ENCODE peak calls at places on chromosomes 12 and 14, in six cellular contexts. A is neuronal stem cell, M is H1, Z is IMR-90, E is trophoblast cell, G is mesenchymal stem cell. K is an unnamed sample.

GRCh38 chr12:82698959-82699358 is 12.3 kb downstream of the TMTC2 start:
- DNase-seq in G (no peak), A (no peak), E (no peak), Z (no peak), M (no peak), K (no peak)

GRCh38 chr14:35398095-35398584 is 6.4 kb downstream of the NFKBIA start:
- DNase-seq in A (no peak), Z (no peak), E (peak; percentile 54), M (no peak), G (peak; percentile 54), K (peak; percentile 49)

GRCh38 chr12:90020006-90020405 is 311.4 kb upstream of the ATP2B1 start:
- DNase-seq in E (no peak), Z (peak; percentile 18), G (no peak), M (no peak), A (no peak), K (no peak)

GRCh38 chr14:37566811-37567371 is 28.2 kb downstream of the FOXA1 start:
- DNase-seq in A (no peak), E (no peak), Z (no peak), G (no peak), M (no peak), K (peak; percentile 48)

GRCh38 chr14:70177092-70177491 is 11.7 kb downstream of the SLC8A3 start:
- DNase-seq in Z (no peak), E (no peak), M (no peak), A (no peak), G (no peak), K (no peak)

GRCh38 chr12:121388421-121388981 is 11.4 kb upstream of the RNF34 start:
- DNase-seq in Z (peak; percentile 94), G (peak; percentile 85), A (no peak), E (peak; percentile 64), M (no peak), K (peak; percentile 20)

GRCh38 chr12:6961278-6961694 is 9.2 kb downstream of the PHB2 start:
- DNase-seq in G (peak; percentile 50), A (no peak), M (no peak), Z (no peak), E (peak; percentile 69), K (no peak)

GRCh38 chr14:64671591-64671990 is 32.6 kb upstream of the PLEKHG3 start:
- DNase-seq in Z (peak; percentile 77), G (peak; percentile 76), M (no peak), E (peak; percentile 80), A (peak; percentile 43), K (peak; percentile 77)

GRCh38 chr12:52847335-52848102 is 1.3 kb downstream of the KRT78 start:
- DNase-seq in A (no peak), E (peak; percentile 25), M (no peak), Z (no peak), G (no peak), K (no peak)

GRCh38 chr14:81323094-81323493 is 77.0 kb downstream of the STON2 start:
- DNase-seq in M (no peak), A (no peak), E (no peak), Z (no peak), G (no peak), K (no peak)

GRCh38 chr14:81319314-81319713 is 80.8 kb downstream of the STON2 start:
- DNase-seq in M (no peak), E (no peak), G (no peak), Z (no peak), A (no peak), K (no peak)

GRCh38 chr14:81323621-81324400 is 76.3 kb downstream of the STON2 start:
- DNase-seq in G (no peak), A (no peak), Z (no peak), E (peak; percentile 29), M (peak; percentile 29), K (peak; percentile 94)

GRCh38 chr14:81315344-81315743 is 84.8 kb downstream of the STON2 start:
- DNase-seq in Z (no peak), M (peak; percentile 31), A (peak; percentile 57), E (no peak), G (no peak), K (peak; percentile 97)

DNA sequence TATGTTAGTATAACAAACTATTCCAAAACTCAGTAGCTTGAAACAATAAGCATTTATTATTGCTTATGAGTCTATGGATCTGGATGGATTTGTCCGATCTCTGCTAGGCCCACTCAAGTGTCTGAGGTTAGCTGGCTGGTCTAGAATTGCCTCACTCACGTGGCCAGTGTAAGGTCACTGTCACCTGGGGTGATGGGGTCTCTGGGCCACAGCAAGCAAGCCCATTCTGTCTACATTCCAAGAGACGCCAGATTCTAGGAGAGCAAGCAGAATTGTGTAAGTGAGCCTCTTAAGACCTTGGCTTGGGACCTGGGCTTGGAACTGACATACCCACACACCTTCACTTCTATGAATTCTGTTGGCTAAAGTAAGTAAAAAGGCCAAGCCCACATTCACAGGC is 80.2 kb downstream of the STON2 start:
- DNase-seq in G (no peak), Z (no peak), M (no peak), E (no peak), A (no peak), K (no peak)
- H3K4me3 ChIP-seq in G (no peak overlapping the region), Z (no peak overlapping the region), M (no peak overlapping the region), E (no peak overlapping the region), A (no peak overlapping the region), K (no peak overlapping the region)

GRCh38 chr14:75452900-75453816 is 25.3 kb downstream of the JDP2 start:
- DNase-seq in G (peak; percentile 93), E (peak; percentile 91), M (peak; percentile 92), A (peak; percentile 89), Z (peak; percentile 89), K (peak; percentile 99)
- H4K8ac ChIP-seq in G (peak overlapping the region; percentile 82), E (peak overlapping the region; percentile 59), M (peak overlapping the region; percentile 94), A (no peak overlapping the region), Z (peak overlapping the region; percentile 87), K (no peak overlapping the region)

GRCh38 chr12:131831635-131832041 is 3.4 kb downstream of the MMP17 start:
- DNase-seq in Z (peak; percentile 53), M (no peak), E (no peak), A (no peak), G (no peak), K (no peak)

GRCh38 chr12:131829795-131830334 is 1.7 kb downstream of the MMP17 start:
- DNase-seq in G (no peak), A (no peak), M (no peak), E (no peak), Z (no peak), K (peak; percentile 31)

GRCh38 chr12:131829351-131829794 is 1.2 kb downstream of the MMP17 start:
- DNase-seq in E (no peak), G (peak; percentile 31), M (no peak), A (no peak), Z (no peak), K (no peak)

GRCh38 chr12:131831021-131831571 is 2.9 kb downstream of the MMP17 start:
- DNase-seq in Z (no peak), G (peak; percentile 37), M (no peak), E (no peak), A (no peak), K (no peak)

DNA sequence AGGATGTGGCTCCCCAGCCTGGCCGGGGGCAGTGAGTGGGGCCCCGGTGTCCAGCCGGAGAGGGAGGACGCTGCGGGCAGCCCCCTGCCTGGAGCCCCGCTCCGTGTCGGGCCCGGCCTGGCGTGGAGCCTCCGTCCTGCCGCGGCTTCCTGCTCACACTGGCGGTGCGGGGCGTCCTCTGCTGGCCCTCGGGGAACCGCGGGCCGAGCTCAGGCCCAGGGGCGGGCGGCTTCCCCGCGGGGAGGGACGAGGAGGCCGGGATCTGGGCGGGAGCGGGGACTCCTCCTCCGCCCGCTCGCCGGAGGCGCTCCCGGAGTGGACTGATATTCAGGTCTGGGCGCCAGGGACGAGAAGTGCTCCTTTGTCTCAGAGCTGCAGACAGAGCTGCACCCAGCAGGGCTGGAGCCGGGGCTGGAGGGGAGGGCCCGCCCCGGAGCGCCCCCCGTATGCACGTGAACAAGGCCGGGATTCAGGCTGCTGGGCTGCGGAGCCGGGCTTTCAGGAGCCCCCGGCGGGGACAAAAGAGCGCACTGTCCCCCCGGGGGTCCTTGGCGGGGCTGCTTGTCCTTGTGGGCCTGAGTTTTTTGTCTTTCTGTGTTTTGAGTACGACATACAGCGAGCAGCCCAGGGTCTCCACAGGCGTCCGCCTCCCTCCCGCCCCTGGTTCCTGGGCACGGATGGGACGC is 2.3 kb downstream of the MMP17 start:
- DNase-seq in G (peak; percentile 80), A (peak; percentile 68), E (peak; percentile 69), Z (peak; percentile 77), M (no peak), K (peak; percentile 80)
- H3K4me3 ChIP-seq in G (peak overlapping the region; percentile 88), A (peak overlapping the region; percentile 77), E (peak overlapping the region; percentile 49), Z (peak overlapping the region; percentile 38), M (peak overlapping the region; percentile 43), K (peak overlapping the region; percentile 46)

DNA sequence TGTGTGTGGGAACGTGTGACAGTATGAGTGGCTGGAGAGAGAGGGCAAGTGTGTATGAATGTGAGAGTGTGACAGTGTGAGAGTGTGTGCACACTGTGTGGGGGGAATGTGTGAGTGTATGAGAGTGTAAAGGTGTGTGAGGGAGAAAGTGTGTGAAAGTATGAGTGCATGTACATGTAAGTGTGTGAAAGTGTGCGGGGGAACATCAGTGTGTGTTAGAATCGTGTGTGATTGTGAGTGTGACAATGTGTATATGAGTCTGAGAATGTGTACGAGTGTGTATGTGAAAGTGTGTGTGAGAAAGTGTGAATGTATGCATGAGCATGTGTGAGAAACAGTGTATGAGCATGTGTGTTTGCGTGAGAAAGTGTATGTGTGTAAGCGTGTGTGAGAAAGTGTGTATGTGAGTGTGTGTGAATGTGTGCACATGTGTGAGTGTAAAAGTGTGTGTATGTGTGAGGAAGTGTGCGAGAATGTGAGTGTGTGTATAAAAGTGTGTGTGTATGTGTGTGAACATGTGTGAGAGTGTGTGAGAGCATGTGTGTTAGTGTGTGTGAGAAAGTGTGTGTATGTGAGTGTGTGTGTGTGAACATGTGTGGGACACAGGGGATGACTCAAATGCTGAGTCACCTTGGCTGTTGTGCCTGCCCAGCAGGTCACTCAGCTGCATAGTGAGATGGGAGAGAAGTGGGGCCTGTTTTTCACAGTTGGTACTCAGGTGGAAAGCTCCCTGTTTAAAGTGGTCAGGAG is 220.5 kb upstream of the TBX3 start:
- DNase-seq in Z (peak; percentile 85), E (no peak), M (no peak), G (peak; percentile 45), A (no peak), K (no peak)
- H4K8ac ChIP-seq in Z (peak overlapping the region; percentile 65), E (no peak overlapping the region), M (peak overlapping the region; percentile 18), G (peak overlapping the region; percentile 61), A (no peak overlapping the region), K (no peak overlapping the region)

GRCh38 chr12:128820253-128820652 is 3.5 kb downstream of the SLC15A4 start:
- DNase-seq in M (no peak), A (no peak), Z (no peak), G (no peak), E (no peak), K (no peak)
- H3K4me3 ChIP-seq in M (no peak overlapping the region), A (no peak overlapping the region), Z (no peak overlapping the region), G (no peak overlapping the region), E (no peak overlapping the region), K (no peak overlapping the region)